ENCODE peak calls at places on chromosomes 6 and 20, in four cellular contexts. W is breast epithelium, Q is suprapubic skin, R is body of pancreas. M is an unnamed sample.
A peak's percentile ranks its signal among the peaks of the same experiment; 100 is the strongest.

GRCh38 chr6:37048851-37049734 is 43.6 kb downstream of the FGD2 start:
- DNase-seq in R (peak; percentile 90), Q (peak; percentile 68), W (no peak), M (peak; percentile 45)

GRCh38 chr20:45779011-45779915 is 12.4 kb downstream of the WFDC3 start:
- DNase-seq in R (peak; percentile 95), W (peak; percentile 95), Q (peak; percentile 95), M (peak; percentile 90)

GRCh38 chr20:61823242-61823641 is 242.4 kb downstream of the TAF4 start:
- DNase-seq in W (no peak), Q (no peak), R (no peak), M (no peak)

GRCh38 chr6:44576132-44576601 is 188.7 kb downstream of the CDC5L start:
- DNase-seq in R (no peak), W (no peak), Q (no peak), M (no peak)

GRCh38 chr20:51089272-51089671 is 66.4 kb upstream of the KCNG1 start:
- DNase-seq in W (no peak), Q (no peak), R (no peak), M (no peak)

GRCh38 chr6:36809933-36810844 is 29.1 kb downstream of the CPNE5 start:
- DNase-seq in Q (no peak), R (no peak), W (no peak), M (no peak)

GRCh38 chr20:15098351-15098750 is 760.9 kb upstream of the FLRT3 start:
- DNase-seq in R (no peak), Q (no peak), W (no peak), M (no peak)

GRCh38 chr6:151757506-151757955 is 50.0 kb upstream of the ESR1 start:
- DNase-seq in W (no peak), Q (no peak), R (no peak), M (no peak)

GRCh38 chr6:141580988-141581387 is 551.7 kb upstream of the GJE1 start:
- DNase-seq in Q (no peak), W (no peak), R (no peak), M (no peak)

GRCh38 chr6:119133400-119133799 is 54.9 kb upstream of the FAM184A start:
- DNase-seq in W (no peak), Q (no peak), R (no peak), M (no peak)

GRCh38 chr6:128803911-128804310 is 79.0 kb upstream of the LAMA2 start:
- DNase-seq in R (peak; percentile 6), W (no peak), Q (no peak), M (no peak)

GRCh38 chr6:5457983-5458683 is 196.8 kb downstream of the FARS2 start:
- DNase-seq in R (peak; percentile 96), Q (peak; percentile 82), W (peak; percentile 91), M (peak; percentile 87)

GRCh38 chr6:30926644-30927043 is 5.3 kb downstream of the SFTA2 start:
- DNase-seq in R (peak; percentile 77), W (no peak), Q (no peak), M (peak; percentile 76)

GRCh38 chr6:118869894-118870665 is 23.9 kb upstream of the ASF1A start:
- DNase-seq in Q (no peak), R (no peak), W (no peak), M (no peak)

GRCh38 chr6:139539852-139540251 is 165.4 kb upstream of the CITED2 start:
- DNase-seq in R (peak; percentile 71), W (no peak), Q (peak; percentile 81), M (peak; percentile 50)

GRCh38 chr6:31865205-31866118 is 2.8 kb upstream of the NEU1 start:
- DNase-seq in Q (no peak), W (no peak), R (no peak), M (no peak)

GRCh38 chr20:38873050-38873581 is 53.1 kb upstream of the FAM83D start:
- DNase-seq in R (no peak), W (no peak), Q (peak; percentile 32), M (no peak)

GRCh38 chr6:13272131-13273046 is 55.9 kb downstream of the TBC1D7 start:
- DNase-seq in W (no peak), R (peak; percentile 70), Q (peak; percentile 75), M (peak; percentile 40)

GRCh38 chr6:75528423-75528822 is 34.8 kb upstream of the FILIP1 start:
- DNase-seq in R (peak; percentile 2), W (no peak), Q (no peak), M (no peak)

GRCh38 chr6:97282238-97282725 is 734 bp downstream of the MMS22L start:
- DNase-seq in Q (no peak), W (no peak), R (no peak), M (no peak)

GRCh38 chr6:7594579-7595125 is 4.7 kb downstream of the SNRNP48 start:
- DNase-seq in Q (no peak), W (no peak), R (no peak), M (no peak)

GRCh38 chr6:14458669-14459266 is 341.2 kb downstream of the CD83 start:
- DNase-seq in R (no peak), W (no peak), Q (no peak), M (peak; percentile 39)

GRCh38 chr20:11544029-11544678 is 373.5 kb upstream of the BTBD3 start:
- DNase-seq in W (no peak), R (peak; percentile 62), Q (no peak), M (no peak)

GRCh38 chr6:117290173-117290834 is 24.9 kb downstream of the VGLL2 start:
- DNase-seq in R (no peak), W (no peak), Q (no peak), M (no peak)

GRCh38 chr6:26021350-26022165 is 59.0 kb downstream of the TRIM38 start:
- DNase-seq in W (peak; percentile 94), R (peak; percentile 95), Q (peak; percentile 97), M (peak; percentile 93)
- TF ChIP-seq POLR2A in W (peak; percentile 82), R (peak; percentile 76), Q (peak; percentile 49), M (no peak)

DNA sequence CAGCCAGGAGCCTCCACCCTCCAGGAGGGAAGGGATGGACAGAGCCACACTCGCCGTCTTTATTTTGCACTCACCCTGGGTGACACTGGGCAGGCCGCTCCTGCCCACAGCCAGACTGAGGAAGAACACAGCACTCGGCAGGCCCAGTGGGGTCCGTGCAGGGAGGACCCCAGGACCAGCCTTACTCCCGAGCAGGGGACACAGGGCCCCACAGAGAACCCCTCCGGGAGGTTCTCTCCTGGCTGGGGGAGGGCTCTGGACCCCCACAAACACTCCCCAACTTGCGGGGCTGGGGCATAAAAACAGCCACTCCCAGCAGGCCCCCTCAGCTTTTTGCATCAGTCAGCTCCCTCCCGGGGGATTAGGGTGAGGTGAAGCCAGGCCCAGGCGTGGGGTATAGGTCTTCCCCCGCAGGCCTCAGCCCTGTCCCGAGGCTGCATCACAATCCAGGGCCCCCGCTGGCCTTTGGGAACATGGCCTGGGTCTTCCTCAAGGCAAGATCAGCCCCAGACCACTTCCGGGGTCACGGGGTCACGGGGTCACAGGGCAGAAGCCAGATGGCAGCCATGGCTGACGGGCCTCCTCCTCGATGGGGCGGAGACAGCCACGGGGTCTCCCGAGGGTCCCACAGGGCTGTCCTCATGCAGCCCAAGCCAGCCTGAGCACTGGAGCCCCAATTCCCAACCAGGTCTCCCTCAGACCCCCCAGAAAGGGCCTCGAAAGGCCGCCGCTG is 3.2 kb downstream of the TNFRSF6B start:
- DNase-seq in Q (peak; percentile 75), R (no peak), W (no peak), M (no peak)
- H3K27ac ChIP-seq in Q (peak overlapping the region; percentile 86), R (peak overlapping the region; percentile 54), W (peak overlapping the region; percentile 96), M (peak overlapping the region; percentile 38)

DNA sequence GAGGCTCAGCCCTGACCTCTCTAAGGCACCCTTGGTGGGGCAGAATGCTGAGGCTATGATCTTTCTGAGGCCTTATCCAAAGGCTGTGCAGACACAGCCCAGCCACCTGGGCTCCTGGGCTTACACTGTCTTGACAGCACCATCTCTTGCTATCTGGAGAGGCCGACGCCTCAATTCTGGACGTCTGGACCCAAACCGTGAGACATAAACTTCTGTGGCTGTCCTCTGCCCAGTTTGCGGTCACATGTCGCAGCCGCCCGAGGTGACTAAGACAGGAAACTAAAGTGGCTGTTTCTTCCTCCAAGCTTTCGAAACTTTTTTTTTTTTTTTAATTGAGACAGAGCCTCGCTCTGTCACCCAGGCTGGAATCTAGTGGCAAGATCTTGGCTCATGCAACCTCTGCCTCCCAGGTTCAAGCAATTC is 49.3 kb downstream of the PRR18 start:
- DNase-seq in R (peak; percentile 63), W (no peak), Q (no peak), M (no peak)
- TF ChIP-seq POLR2A in R (no peak), W (no peak), Q (no peak), M (no peak)

GRCh38 chr6:131001945-131002661 is 60.9 kb downstream of the EPB41L2 start:
- DNase-seq in Q (no peak), R (no peak), W (no peak), M (no peak)

GRCh38 chr6:131007286-131007685 is 55.8 kb downstream of the EPB41L2 start:
- DNase-seq in Q (no peak), W (no peak), R (no peak), M (no peak)

GRCh38 chr6:131001113-131001776 is 61.8 kb downstream of the EPB41L2 start:
- DNase-seq in Q (no peak), W (no peak), R (no peak), M (no peak)

GRCh38 chr6:131003419-131004386 is 59.3 kb downstream of the EPB41L2 start:
- DNase-seq in R (no peak), W (no peak), Q (no peak), M (no peak)

GRCh38 chr6:131004387-131004755 is 58.7 kb downstream of the EPB41L2 start:
- DNase-seq in R (no peak), Q (no peak), W (no peak), M (no peak)
- H3K27ac ChIP-seq in R (no peak overlapping the region), Q (no peak overlapping the region), W (peak overlapping the region; percentile 45), M (no peak overlapping the region)